ENCODE peak calls at places on chromosome 10, in four cellular contexts. L is lower lobe of right lung, J is bronchial epithelial cell, P is cerebellar cortex. H is an unnamed sample.

GRCh38 chr10:114573330-114574045 is 84.6 kb downstream of the ABLIM1 start:
- DNase-seq in L (no peak), J (no peak), P (no peak), H (no peak)

GRCh38 chr10:11538834-11539190 is 72.6 kb downstream of the USP6NL start:
- DNase-seq in L (no peak), J (no peak), P (no peak), H (no peak)

GRCh38 chr10:63465293-63466167 is at the start of gene JMJD1C:
- DNase-seq in L (peak; percentile 87), J (peak; percentile 52), P (peak; percentile 67), H (peak; percentile 89)

GRCh38 chr10:111370101-111370500 is 293.3 kb downstream of the ADRA2A start:
- DNase-seq in L (no peak), J (no peak), P (no peak), H (no peak)

GRCh38 chr10:112792487-112793196 is 157.4 kb upstream of the TCF7L2 start:
- DNase-seq in L (no peak), J (peak; percentile 55), P (peak; percentile 29), H (peak; percentile 61)

GRCh38 chr10:128150045-128150493 is 23.8 kb upstream of the MKI67 start:
- DNase-seq in L (peak; percentile 78), J (peak; percentile 32), P (peak; percentile 22), H (peak; percentile 79)

GRCh38 chr10:120586471-120586872 is 129.4 kb downstream of the PLPP4 start:
- DNase-seq in L (no peak), J (peak; percentile 90), P (no peak), H (no peak)

GRCh38 chr10:20811131-20811530 is 86.0 kb downstream of the NEBL start:
- DNase-seq in L (no peak), J (no peak), P (no peak), H (no peak)

GRCh38 chr10:63700209-63700934 is 179.2 kb downstream of the REEP3 start:
- DNase-seq in L (no peak), J (peak; percentile 99), P (no peak), H (no peak)

GRCh38 chr10:131094406-131095108 is 217.0 kb downstream of the TCERG1L start:
- DNase-seq in L (peak; percentile 46), J (peak; percentile 47), P (peak; percentile 16), H (no peak)

GRCh38 chr10:7689591-7689990 is 13.5 kb upstream of the ITIH2 start:
- DNase-seq in L (no peak), J (no peak), P (no peak), H (no peak)

GRCh38 chr10:110502851-110503301 is 5.2 kb downstream of the DUSP5 start:
- DNase-seq in L (no peak), J (no peak), P (peak; percentile 99), H (no peak)

GRCh38 chr10:35643976-35644799 is 2.1 kb upstream of the FZD8 start:
- DNase-seq in L (no peak), J (no peak), P (no peak), H (peak; percentile 28)

GRCh38 chr10:24355289-24355688 is 146.4 kb downstream of the KIAA1217 start:
- DNase-seq in L (no peak), J (no peak), P (no peak), H (no peak)

GRCh38 chr10:30055094-30055701 is 4.2 kb downstream of the JCAD start:
- DNase-seq in L (no peak), J (no peak), P (no peak), H (no peak)

GRCh38 chr10:44992732-44993225 is 7.9 kb upstream of the ZNF22 start:
- DNase-seq in L (no peak), J (no peak), P (no peak), H (no peak)

GRCh38 chr10:3785849-3786290 is 861 bp upstream of the KLF6 start:
- DNase-seq in L (no peak), J (peak; percentile 52), P (peak; percentile 66), H (peak; percentile 72)

GRCh38 chr10:33129181-33129928 is 171.3 kb upstream of the ITGB1 start:
- DNase-seq in L (no peak), J (peak; percentile 90), P (no peak), H (no peak)

GRCh38 chr10:79380125-79380917 is 33.1 kb downstream of the PPIF start:
- DNase-seq in L (peak; percentile 45), J (peak; percentile 21), P (no peak), H (peak; percentile 44)

GRCh38 chr10:4527281-4527960 is 298.6 kb upstream of the AKR1E2 start:
- DNase-seq in L (no peak), J (peak; percentile 63), P (no peak), H (no peak)

GRCh38 chr10:123704812-123705211 is 38.7 kb downstream of the GPR26 start:
- DNase-seq in L (no peak), J (no peak), P (no peak), H (no peak)

GRCh38 chr10:58932821-58933314 is 243.6 kb upstream of the PHYHIPL start:
- DNase-seq in L (no peak), J (no peak), P (no peak), H (no peak)

GRCh38 chr10:5643356-5643755 is 23.0 kb downstream of the ASB13 start:
- DNase-seq in L (no peak), J (no peak), P (no peak), H (no peak)

GRCh38 chr10:129788211-129788610 is 175.9 kb downstream of the EBF3 start:
- DNase-seq in L (no peak), J (no peak), P (no peak), H (no peak)

GRCh38 chr10:96765406-96766240 is 45.3 kb upstream of the PIK3AP1 start:
- DNase-seq in L (peak; percentile 82), J (peak; percentile 53), P (peak; percentile 21), H (peak; percentile 94)

GRCh38 chr10:79438021-79438698 is 7.3 kb downstream of the ZCCHC24 start:
- DNase-seq in L (no peak), J (no peak), P (no peak), H (no peak)

GRCh38 chr10:77173615-77174461 is 463.8 kb downstream of the KCNMA1 start:
- DNase-seq in L (peak; percentile 61), J (peak; percentile 67), P (peak; percentile 74), H (peak; percentile 68)

GRCh38 chr10:78267070-78267469 is 233.4 kb downstream of the RPS24 start:
- DNase-seq in L (no peak), J (no peak), P (no peak), H (no peak)

GRCh38 chr10:52314007-52314821 is at the start of gene DKK1:
- DNase-seq in L (peak; percentile 62), J (peak; percentile 73), P (peak; percentile 88), H (peak; percentile 82)

GRCh38 chr10:127945335-127945734 is 38.4 kb downstream of the PTPRE start:
- DNase-seq in L (no peak), J (peak; percentile 98), P (peak; percentile 79), H (peak; percentile 66)

GRCh38 chr10:113007821-113008220 is 57.8 kb downstream of the TCF7L2 start:
- DNase-seq in L (no peak), J (no peak), P (no peak), H (no peak)

GRCh38 chr10:110919971-110920881 is 822 bp downstream of the SHOC2 start:
- DNase-seq in L (peak; percentile 62), J (no peak), P (peak; percentile 58), H (peak; percentile 64)

GRCh38 chr10:119418401-119418800 is 124.1 kb downstream of the RGS10 start:
- DNase-seq in L (no peak), J (no peak), P (no peak), H (no peak)

H was measured in mucosa of descending colon.